ENCODE peak calls at places on chromosomes 4 and X, in six cellular contexts. A is HCT116, S is GM23248, C is Karpas-422, B is SK-N-SH, E is PC-3. W is an unnamed sample. For H3K9me2 and H3K9me3, the result is how much of the 10 kb centered on the place peaks cover.

GRCh38 chr4:94532016-94532789 is 80.5 kb downstream of the PDLIM5 start:
- DNase-seq in A (peak), S (peak), C (no peak), B (no peak), E (peak), W (no peak)

GRCh38 chrX:137926090-137926489 is 360.2 kb downstream of the ZIC3 start:
- DNase-seq in A (no peak), S (no peak), C (peak), B (peak), E (peak), W (peak)

GRCh38 chr4:126727461-126727860 is 905.3 kb upstream of the INTU start:
- DNase-seq in A (no peak), S (peak), C (no peak), B (no peak), E (no peak), W (no peak)

GRCh38 chr4:38091636-38092035 is 131.4 kb downstream of the PTTG2 start:
- DNase-seq in A (no peak), S (peak), C (no peak), B (no peak), E (no peak), W (peak)

GRCh38 chrX:79573760-79574159 is 206.6 kb upstream of the ITM2A start:
- DNase-seq in A (no peak), S (no peak), C (no peak), B (no peak), E (no peak), W (no peak)

GRCh38 chrX:115689931-115690330 is 129.0 kb downstream of the PLS3 start:
- DNase-seq in A (no peak), S (peak), C (no peak), B (no peak), E (no peak), W (no peak)

GRCh38 chr4:184457530-184458249 is 16.7 kb downstream of the IRF2 start:
- DNase-seq in A (no peak), S (peak), C (no peak), B (no peak), E (no peak), W (peak)

GRCh38 chr4:4386736-4387392 is at the start of gene NSG1:
- DNase-seq in A (no peak), S (peak), C (no peak), B (no peak), E (no peak), W (no peak)

GRCh38 chr4:173463816-173464215 is 64.9 kb upstream of the SCRG1 start:
- DNase-seq in A (no peak), S (no peak), C (no peak), B (no peak), E (no peak), W (no peak)

GRCh38 chr4:107951551-107951950 is 20.2 kb downstream of the CYP2U1 start:
- DNase-seq in A (no peak), S (peak), C (no peak), B (no peak), E (peak), W (no peak)

GRCh38 chr4:143399113-143399949 is 62.7 kb downstream of the GAB1 start:
- DNase-seq in A (peak), S (peak), C (peak), B (peak), E (peak), W (peak)

GRCh38 chrX:97399400-97399799 is 515.7 kb downstream of the RPA4 start:
- DNase-seq in A (no peak), S (peak), C (peak), B (no peak), E (peak), W (peak)

GRCh38 chrX:96389314-96390048 is 295.2 kb upstream of the DIAPH2 start:
- DNase-seq in A (no peak), S (no peak), C (no peak), B (no peak), E (no peak), W (no peak)

GRCh38 chrX:133359466-133359865 is 55.8 kb downstream of the GPC4 start:
- DNase-seq in A (no peak), S (no peak), C (no peak), B (no peak), E (no peak), W (no peak)

GRCh38 chr4:78056265-78057129 is 626 bp upstream of the FRAS1 start:
- DNase-seq in A (peak), S (peak), C (no peak), B (peak), E (peak), W (no peak)

GRCh38 chr4:73883306-73883705 is 14.1 kb downstream of the CXCL1 start:
- DNase-seq in A (no peak), S (peak), C (no peak), B (no peak), E (peak), W (peak)

GRCh38 chr4:165716472-165716871 is 156.6 kb upstream of the TLL1 start:
- DNase-seq in A (no peak), S (no peak), C (no peak), B (no peak), E (no peak), W (no peak)

GRCh38 chr4:126991965-126992364 is 640.8 kb upstream of the INTU start:
- DNase-seq in A (no peak), S (peak), C (no peak), B (no peak), E (no peak), W (no peak)

GRCh38 chr4:141350122-141350904 is 129.6 kb downstream of the ZNF330 start:
- DNase-seq in A (no peak), S (peak), C (no peak), B (no peak), E (peak), W (no peak)

GRCh38 chrX:134423606-134424005 is 36.4 kb upstream of the HPRT1 start:
- DNase-seq in A (no peak), S (peak), C (peak), B (peak), E (peak), W (no peak)

GRCh38 chr4:53122280-53123116 is 243.4 kb downstream of the SCFD2 start:
- DNase-seq in A (no peak), S (no peak), C (no peak), B (no peak), E (no peak), W (no peak)

GRCh38 chr4:138553001-138553845 is 311.1 kb upstream of the SLC7A11 start:
- DNase-seq in A (no peak), S (no peak), C (no peak), B (no peak), E (no peak), W (no peak)

GRCh38 chrX:150694738-150695410 is 1.7 kb downstream of the MTMR1 start:
- DNase-seq in A (no peak), S (no peak), C (peak), B (no peak), E (no peak), W (no peak)

GRCh38 chr4:78379991-78380739 is 171.4 kb upstream of the ANXA3 start:
- DNase-seq in A (no peak), S (peak), C (no peak), B (no peak), E (no peak), W (no peak)

GRCh38 chr4:89290727-89291126 is 16.9 kb downstream of the GPRIN3 start:
- DNase-seq in A (no peak), S (no peak), C (no peak), B (no peak), E (no peak), W (peak)

GRCh38 chrX:20140410-20140809 is 1.2 kb downstream of the EIF1AX start:
- DNase-seq in A (no peak), S (peak), C (peak), B (no peak), E (no peak), W (no peak)

GRCh38 chrX:119647552-119648420 is 41.6 kb upstream of the NKRF start:
- DNase-seq in A (no peak), S (no peak), C (no peak), B (no peak), E (no peak), W (peak)

GRCh38 chrX:16022580-16023170 is 100.7 kb upstream of the GRPR start:
- DNase-seq in A (peak), S (peak), C (no peak), B (no peak), E (peak), W (no peak)

GRCh38 chr4:141771889-141772830 is 135.8 kb downstream of the IL15 start:
- DNase-seq in A (no peak), S (no peak), C (no peak), B (no peak), E (no peak), W (peak)

GRCh38 chrX:24235084-24235710 is 78.7 kb downstream of the SUPT20HL2 start:
- DNase-seq in A (no peak), S (no peak), C (no peak), B (no peak), E (no peak), W (peak)

GRCh38 chrX:145002776-145003175 is 244.5 kb upstream of the SPANXN1 start:
- DNase-seq in A (no peak), S (peak), C (no peak), B (no peak), E (peak), W (no peak)

GRCh38 chrX:145003443-145003842 is 243.9 kb upstream of the SPANXN1 start:
- DNase-seq in A (no peak), S (no peak), C (no peak), B (no peak), E (peak), W (no peak)
- H3K9me2 ChIP-seq in A (under half), S (under half), C (under half), B (under half), E (under half), W (under half)

DNA sequence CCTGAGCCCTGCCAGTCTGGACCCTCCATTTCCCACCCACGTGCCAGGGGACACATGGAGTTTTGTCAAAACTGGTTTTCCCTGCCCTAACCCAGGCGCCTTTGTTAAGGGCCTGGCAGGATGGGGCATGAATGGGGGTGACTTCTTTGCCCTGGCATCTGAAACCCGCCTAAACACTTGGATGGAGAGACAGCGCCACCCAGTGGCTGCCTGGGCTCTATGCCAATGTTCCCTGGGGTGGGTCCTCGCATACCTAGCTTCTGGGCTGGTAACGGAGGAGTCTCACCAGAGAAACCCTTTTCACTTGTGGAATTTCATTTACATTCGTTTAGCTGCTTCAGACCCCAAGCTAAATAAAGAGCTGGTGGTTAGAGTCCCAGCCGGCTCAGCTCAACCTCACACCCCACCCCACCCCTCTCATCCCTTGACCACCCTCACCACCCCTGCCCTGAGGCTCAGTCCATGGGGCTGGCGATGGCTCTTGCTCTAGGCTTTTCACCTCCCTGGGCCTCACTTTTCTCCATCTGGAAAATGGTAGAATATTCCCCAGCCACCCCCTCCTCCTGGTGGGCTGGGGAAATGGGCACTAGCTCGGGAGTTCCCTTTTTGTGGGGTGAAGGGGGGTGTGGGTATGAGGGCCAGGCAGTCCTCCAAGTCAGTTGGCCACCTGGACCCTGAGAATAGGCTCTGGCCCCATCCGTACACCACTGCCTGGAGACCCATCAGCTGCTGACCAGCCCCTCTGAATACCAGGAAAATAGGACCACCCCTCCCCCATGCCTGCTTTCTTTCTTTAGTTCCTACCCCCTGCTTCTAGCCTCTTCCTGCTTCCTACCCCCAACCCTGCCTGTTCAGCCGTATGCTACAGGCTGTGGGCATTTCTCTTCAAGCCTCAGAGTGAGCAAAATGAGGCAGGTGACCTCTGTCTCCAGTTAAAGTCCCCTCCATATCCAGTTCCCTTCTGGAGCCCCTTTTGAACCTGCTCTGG is 57.1 kb upstream of the PJA1 start:
- DNase-seq in A (peak), S (peak), C (peak), B (peak), E (peak), W (peak)
- H3K9ac ChIP-seq in A (no peak), S (no peak), C (no peak), B (no peak), E (no peak), W (no peak)

DNA sequence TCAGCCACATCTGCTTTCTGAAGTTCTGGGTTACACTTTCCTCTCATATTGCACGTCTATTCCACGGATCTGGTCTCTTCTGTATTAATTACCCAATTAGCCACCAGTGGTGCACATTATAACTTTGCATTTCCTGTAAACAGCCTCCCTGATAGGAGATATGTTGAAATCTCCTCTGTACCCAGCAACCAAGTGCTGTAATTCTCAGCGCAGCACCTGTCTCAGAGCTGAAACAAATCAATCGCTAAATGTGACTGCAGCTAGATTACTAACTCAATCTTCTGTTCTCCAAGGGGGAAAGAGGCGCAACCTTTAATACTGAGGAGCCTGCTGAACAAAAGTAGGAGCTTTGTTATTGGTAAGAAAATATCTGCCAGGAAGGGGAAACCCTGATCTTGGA is 326.5 kb downstream of the SLITRK2 start:
- DNase-seq in A (no peak), S (no peak), C (no peak), B (no peak), E (no peak), W (no peak)
- H3K9me3 ChIP-seq in A (under half), S (under half), C (under half), B (under half), E (under half), W (under half)

DNA sequence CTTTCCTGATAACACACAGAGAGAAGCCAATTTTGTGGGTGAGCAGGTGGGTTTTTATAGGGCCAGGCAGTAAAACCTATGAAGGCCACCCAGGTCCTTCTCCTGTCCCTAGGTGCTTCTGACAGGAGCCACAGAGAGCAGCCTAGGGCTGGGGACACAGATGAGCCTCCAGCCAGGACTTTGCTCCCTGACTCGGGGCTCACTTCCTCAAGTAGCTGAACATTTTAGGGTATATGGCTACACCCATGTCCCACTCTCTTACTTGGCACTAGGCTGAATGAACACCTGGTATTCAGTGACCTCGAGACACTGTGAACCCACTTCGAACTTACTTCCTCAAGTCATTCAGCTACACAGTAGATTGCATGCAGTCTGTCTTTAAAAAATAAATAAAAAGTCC is 217.3 kb downstream of the MID1IP1 start:
- DNase-seq in A (no peak), S (no peak), C (no peak), B (no peak), E (no peak), W (no peak)
- H3K9me2 ChIP-seq in A (under half), S (under half), C (under half), B (under half), E (under half), W (under half)

W was measured in MM.1S.